ENCODE peak calls at places on chromosomes 12 and 14, in ten cellular contexts. B is dorsolateral prefrontal cortex; Z is cardiac fibroblast; H is HFF-Myc; S is stromal cell of bone marrow; L is T-cell; I is Right ventricle myocardium superior; U is activated CD8-positive, alpha-beta memory T cell treated with anti-CD3 and anti-CD28 coated beads for 48 hours; P is A549; M is fibroblast of the aortic adventitia. E is an unnamed sample.

GRCh38 chr14:91114079-91115065 is 499 bp downstream of the DGLUCY start:
- DNase-seq in B (peak), Z (peak), H (no peak), S (peak), L (peak), I (peak), U (no peak), P (peak), M (peak), E (peak)

GRCh38 chr12:15393995-15394394 is 71.7 kb downstream of the PTPRO start:
- DNase-seq in B (no peak), Z (no peak), H (no peak), S (no peak), L (no peak), I (no peak), U (no peak), P (no peak), M (no peak), E (no peak)

GRCh38 chr14:51454351-51454750 is 197.4 kb upstream of the FRMD6 start:
- DNase-seq in B (no peak), Z (no peak), H (no peak), S (no peak), L (no peak), I (no peak), U (no peak), P (no peak), M (no peak), E (no peak)

GRCh38 chr12:124115496-124115895 is 142.5 kb downstream of the ZNF664 start:
- DNase-seq in B (no peak), Z (no peak), H (no peak), S (no peak), L (no peak), I (no peak), U (no peak), P (no peak), M (no peak), E (no peak)

GRCh38 chr14:81432171-81432570 is 32.0 kb upstream of the STON2 start:
- DNase-seq in B (no peak), Z (no peak), H (no peak), S (no peak), L (no peak), I (no peak), U (no peak), P (no peak), M (peak), E (no peak)

GRCh38 chr14:79265366-79265765 is 945.9 kb downstream of the DIO2 start:
- DNase-seq in B (no peak), Z (no peak), H (no peak), S (no peak), L (no peak), I (no peak), U (no peak), P (no peak), M (no peak), E (no peak)

GRCh38 chr14:57869530-57870088 is 3.7 kb upstream of the SLC35F4 start:
- DNase-seq in B (no peak), Z (no peak), H (no peak), S (no peak), L (no peak), I (no peak), U (no peak), P (no peak), M (no peak), E (no peak)

GRCh38 chr14:58659846-58660245 is 22.1 kb downstream of the DACT1 start:
- DNase-seq in B (no peak), Z (no peak), H (no peak), S (no peak), L (no peak), I (peak), U (no peak), P (no peak), M (no peak), E (no peak)

GRCh38 chr12:117447665-117448366 is 86.4 kb upstream of the NOS1 start:
- DNase-seq in B (no peak), Z (no peak), H (no peak), S (no peak), L (no peak), I (no peak), U (no peak), P (no peak), M (no peak), E (no peak)

GRCh38 chr12:112140728-112141127 is 15.4 kb downstream of the TRAFD1 start:
- DNase-seq in B (no peak), Z (no peak), H (no peak), S (no peak), L (no peak), I (no peak), U (no peak), P (no peak), M (no peak), E (no peak)

GRCh38 chr14:30291216-30291615 is 267.7 kb upstream of the G2E3 start:
- DNase-seq in B (no peak), Z (peak), H (no peak), S (peak), L (no peak), I (no peak), U (no peak), P (no peak), M (peak), E (no peak)

GRCh38 chr12:50642035-50642451 is 121.9 kb upstream of the ATF1 start:
- DNase-seq in B (no peak), Z (peak), H (no peak), S (peak), L (no peak), I (no peak), U (no peak), P (peak), M (peak), E (no peak)

GRCh38 chr12:88401153-88401552 is 179.1 kb downstream of the KITLG start:
- DNase-seq in B (no peak), Z (no peak), H (no peak), S (no peak), L (no peak), I (no peak), U (no peak), P (no peak), M (peak), E (no peak)

GRCh38 chr14:100540141-100540925 is 46.9 kb downstream of the BEGAIN start:
- DNase-seq in B (no peak), Z (peak), H (no peak), S (no peak), L (no peak), I (peak), U (no peak), P (no peak), M (no peak), E (no peak)

GRCh38 chr12:123973552-123974341 is 732 bp downstream of the ZNF664 start:
- DNase-seq in B (no peak), Z (peak), H (no peak), S (no peak), L (peak), I (peak), U (peak), P (peak), M (no peak), E (peak)

GRCh38 chr12:121918679-121919038 is 267 bp downstream of the CFAP251 start:
- DNase-seq in B (no peak), Z (no peak), H (no peak), S (no peak), L (no peak), I (no peak), U (no peak), P (no peak), M (no peak), E (no peak)

GRCh38 chr12:98002887-98003493 is 512.4 kb upstream of the TMPO start:
- DNase-seq in B (no peak), Z (peak), H (peak), S (peak), L (no peak), I (no peak), U (no peak), P (peak), M (peak), E (peak)

GRCh38 chr14:21068521-21069387 is 1.4 kb upstream of the ARHGEF40 start:
- DNase-seq in B (no peak), Z (peak), H (no peak), S (no peak), L (peak), I (peak), U (no peak), P (peak), M (peak), E (no peak)

GRCh38 chr14:93797536-93797935 is 9.3 kb upstream of the PRIMA1 start:
- DNase-seq in B (no peak), Z (no peak), H (no peak), S (no peak), L (no peak), I (no peak), U (no peak), P (no peak), M (no peak), E (no peak)

GRCh38 chr14:91968280-91968679 is 20.8 kb upstream of the FBLN5 start:
- DNase-seq in B (no peak), Z (no peak), H (no peak), S (no peak), L (peak), I (no peak), U (no peak), P (no peak), M (no peak), E (no peak)

GRCh38 chr12:101823891-101824290 is 6.9 kb downstream of the GNPTAB start:
- DNase-seq in B (no peak), Z (peak), H (peak), S (no peak), L (peak), I (peak), U (peak), P (peak), M (peak), E (no peak)

GRCh38 chr12:110901401-110901800 is 19.0 kb downstream of the MYL2 start:
- DNase-seq in B (no peak), Z (no peak), H (no peak), S (no peak), L (no peak), I (no peak), U (no peak), P (no peak), M (no peak), E (no peak)

GRCh38 chr12:6758511-6758910 is 5.6 kb upstream of the MLF2 start:
- DNase-seq in B (no peak), Z (no peak), H (no peak), S (no peak), L (no peak), I (no peak), U (no peak), P (no peak), M (no peak), E (no peak)

GRCh38 chr12:46260153-46260912 is 8.5 kb downstream of the SLC38A1 start:
- DNase-seq in B (no peak), Z (peak), H (no peak), S (no peak), L (no peak), I (no peak), U (no peak), P (no peak), M (peak), E (no peak)

GRCh38 chr12:124607681-124608425 is 40.4 kb upstream of the NCOR2 start:
- DNase-seq in B (no peak), Z (no peak), H (no peak), S (no peak), L (no peak), I (no peak), U (no peak), P (no peak), M (no peak), E (no peak)

GRCh38 chr12:62604856-62605255 is 138.2 kb downstream of the MON2 start:
- DNase-seq in B (no peak), Z (peak), H (no peak), S (no peak), L (no peak), I (no peak), U (no peak), P (no peak), M (peak), E (no peak)